ENCODE peak calls at places on chromosome 3, in six cellular contexts. X is heart right ventricle, B is brain microvascular endothelial cell, U is sigmoid colon, Q is fibroblast of lung, A is right atrium auricular region. F is an unnamed sample. For H3K27me3, the result is how much of the 10 kb centered on the place peaks cover.

GRCh38 chr3:123688241-123688747 is 103.4 kb upstream of the HACD2 start:
- DNase-seq in A (no peak), Q (peak), B (peak), X (no peak), U (no peak), F (peak)

GRCh38 chr3:7800006-7800780 is 701.4 kb upstream of the LMCD1 start:
- DNase-seq in Q (peak), U (no peak), B (no peak), A (no peak), X (no peak), F (no peak)

GRCh38 chr3:13501527-13501926 is 21.4 kb downstream of the HDAC11 start:
- DNase-seq in B (no peak), Q (no peak), U (no peak), X (no peak), A (no peak), F (no peak)

GRCh38 chr3:195147649-195148121 is 123.3 kb downstream of the XXYLT1 start:
- DNase-seq in X (peak), Q (peak), U (peak), B (peak), A (no peak), F (no peak)

GRCh38 chr3:151792411-151792810 is 21.5 kb upstream of the AADAC start:
- DNase-seq in B (no peak), U (no peak), X (no peak), A (no peak), Q (no peak), F (no peak)

GRCh38 chr3:169044341-169045113 is 619.0 kb downstream of the MECOM start:
- DNase-seq in X (no peak), B (peak), U (no peak), A (no peak), Q (peak), F (peak)

GRCh38 chr3:184242297-184242685 is 6.5 kb downstream of the ALG3 start:
- DNase-seq in B (no peak), U (peak), Q (no peak), X (no peak), A (no peak), F (no peak)

GRCh38 chr3:13572926-13573623 is 24.1 kb downstream of the FBLN2 start:
- DNase-seq in B (no peak), Q (no peak), U (no peak), X (no peak), A (no peak), F (no peak)

GRCh38 chr3:88362428-88362827 is 212.7 kb downstream of the C3orf38 start:
- DNase-seq in A (no peak), B (no peak), Q (no peak), X (no peak), U (no peak), F (no peak)

GRCh38 chr3:129052675-129053074 is 7.9 kb upstream of the GP9 start:
- DNase-seq in A (peak), Q (no peak), X (peak), B (no peak), U (no peak), F (no peak)

GRCh38 chr3:54575561-54575960 is 352.3 kb downstream of the LRTM1 start:
- DNase-seq in B (no peak), A (no peak), X (no peak), Q (no peak), U (no peak), F (no peak)

GRCh38 chr3:111831840-111832239 is 27.2 kb upstream of the PHLDB2 start:
- DNase-seq in Q (no peak), A (no peak), B (no peak), U (no peak), X (no peak), F (no peak)

GRCh38 chr3:124609402-124609801 is 120.8 kb upstream of the UMPS start:
- DNase-seq in Q (peak), A (no peak), B (no peak), X (no peak), U (no peak), F (no peak)

GRCh38 chr3:54830658-54831057 is 97.2 kb downstream of the LRTM1 start:
- DNase-seq in Q (peak), X (no peak), B (peak), U (no peak), A (no peak), F (no peak)

GRCh38 chr3:164539215-164539614 is 539.1 kb downstream of the SI start:
- DNase-seq in A (no peak), Q (no peak), X (no peak), B (no peak), U (no peak), F (no peak)

GRCh38 chr3:13013994-13014754 is 59.1 kb downstream of the IQSEC1 start:
- DNase-seq in U (peak), A (no peak), Q (no peak), B (no peak), X (no peak), F (no peak)

GRCh38 chr3:120126016-120126415 is 31.8 kb upstream of the GSK3B start:
- DNase-seq in B (no peak), X (no peak), A (no peak), U (no peak), Q (no peak), F (no peak)

GRCh38 chr3:38978729-38979128 is 73.0 kb downstream of the SCN11A start:
- DNase-seq in Q (no peak), X (no peak), A (no peak), B (no peak), U (no peak), F (no peak)

GRCh38 chr3:23519548-23520208 is 286.1 kb upstream of the UBE2E1 start:
- DNase-seq in B (no peak), Q (no peak), A (no peak), U (no peak), X (no peak), F (no peak)

GRCh38 chr3:190017575-190018288 is 103.0 kb downstream of the P3H2 start:
- DNase-seq in B (peak), X (peak), Q (peak), A (no peak), U (no peak), F (peak)

GRCh38 chr3:168040624-168041208 is 55.0 kb downstream of the GOLIM4 start:
- DNase-seq in B (peak), X (no peak), U (no peak), Q (peak), A (no peak), F (peak)

GRCh38 chr3:193872265-193872753 is 263.6 kb upstream of the HES1 start:
- DNase-seq in B (peak), Q (peak), A (no peak), X (no peak), U (no peak), F (peak)

GRCh38 chr3:28673438-28673837 is 324.8 kb upstream of the AZI2 start:
- DNase-seq in U (no peak), B (no peak), A (no peak), Q (no peak), X (no peak), F (no peak)

GRCh38 chr3:80677796-80678195 is 910.0 kb upstream of the ROBO1 start:
- DNase-seq in A (no peak), B (peak), Q (peak), U (no peak), X (no peak), F (no peak)
- H3K4me3 ChIP-seq in A (no peak), B (no peak), Q (no peak), U (no peak), X (no peak), F (no peak)

DNA sequence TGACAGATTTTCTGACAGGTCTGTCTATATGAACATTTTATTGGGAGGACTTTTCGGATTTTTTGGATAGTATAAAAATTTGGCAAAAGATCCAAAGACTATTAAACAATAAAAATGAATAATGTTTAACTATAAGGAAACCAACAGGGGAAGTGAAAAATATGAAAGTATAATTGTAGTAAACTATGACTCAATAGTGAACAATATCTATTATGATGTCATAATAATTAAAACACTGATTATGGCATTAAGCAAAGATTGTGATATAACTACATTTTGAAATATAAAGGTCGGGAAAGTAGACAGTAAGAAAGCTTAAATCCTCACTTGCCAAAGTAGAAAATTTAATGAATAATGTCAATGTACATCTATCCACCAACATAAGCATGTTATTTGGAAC is 44.3 kb upstream of the CNTN6 start:
- DNase-seq in B (no peak), A (no peak), Q (no peak), X (no peak), U (no peak), F (no peak)
- H3K27me3 ChIP-seq in B (under half), A (under half), Q (under half), X (under half), U (under half), F (under half)

DNA sequence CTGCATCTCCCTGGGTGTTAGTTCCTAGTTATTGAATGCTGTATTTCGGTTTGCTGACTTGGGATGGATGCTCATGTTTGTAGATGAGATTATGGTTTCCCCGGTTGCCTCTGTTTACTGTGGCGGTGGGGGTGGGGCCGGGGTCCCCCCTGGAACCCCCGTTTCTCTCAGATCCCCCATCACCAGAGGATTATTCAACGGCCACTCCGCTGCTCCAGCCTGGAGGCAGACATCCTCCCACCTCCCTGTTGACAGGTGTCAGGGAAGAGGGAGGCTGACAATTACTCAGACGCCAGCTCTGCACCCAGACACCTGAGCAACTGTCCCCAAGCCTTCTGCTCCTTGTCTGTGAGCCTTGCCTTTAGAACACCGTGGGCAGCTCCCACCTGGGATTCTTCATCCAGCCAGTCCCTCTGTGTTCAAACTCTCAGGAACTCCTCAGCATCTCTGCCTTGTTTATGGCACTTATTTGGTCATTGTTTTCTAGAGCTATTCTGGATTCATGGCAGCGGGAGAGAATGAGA is 95.9 kb upstream of the PRR20G start:
- DNase-seq in A (no peak), Q (no peak), U (no peak), B (no peak), X (no peak), F (no peak)
- TF ChIP-seq CTCF in A (no peak), Q (no peak), U (no peak), B (no peak), X (no peak), F (no peak)

DNA sequence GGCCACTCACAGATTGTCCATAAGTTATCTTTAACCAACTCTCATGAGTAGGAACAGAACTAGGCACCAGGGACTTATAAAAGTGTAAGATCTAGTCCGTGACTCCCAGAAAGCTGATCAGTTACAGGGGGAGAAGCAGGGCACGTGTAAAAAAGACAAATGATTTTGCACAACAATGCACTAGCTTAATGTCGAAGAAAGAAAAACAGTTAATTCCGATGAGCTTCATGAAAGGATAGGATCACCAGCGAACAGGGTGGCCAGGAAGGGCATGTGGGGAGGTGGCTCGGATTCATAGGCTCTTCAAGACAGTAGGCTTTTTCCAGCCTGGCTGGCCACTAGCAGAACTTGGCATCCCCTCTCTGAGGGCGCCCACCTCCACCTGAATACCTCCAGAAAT is 90.0 kb downstream of the IL5RA start:
- DNase-seq in B (no peak), U (no peak), A (no peak), X (no peak), Q (no peak), F (no peak)
- H3K4me3 ChIP-seq in B (no peak), U (no peak), A (no peak), X (no peak), Q (no peak), F (no peak)

DNA sequence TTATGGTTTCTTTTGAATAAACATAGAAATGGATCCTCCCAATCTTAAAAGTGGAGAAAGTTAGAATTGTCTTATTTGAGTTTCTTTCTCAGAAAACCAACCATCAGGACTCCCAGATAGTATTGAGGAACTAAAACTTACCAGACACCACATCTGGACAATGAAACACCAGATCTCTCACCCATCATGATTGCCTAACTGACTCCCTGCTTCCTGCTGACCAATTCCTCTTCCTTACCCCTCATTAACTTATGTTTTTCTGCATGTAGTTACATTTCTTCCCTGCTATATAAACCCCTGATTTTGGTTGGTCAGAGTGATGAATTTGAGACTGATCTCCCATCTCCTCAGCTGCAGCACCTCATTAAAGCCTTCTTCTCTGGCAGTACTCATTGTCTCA is 242.0 kb upstream of the SETMAR start:
- DNase-seq in Q (no peak), U (no peak), X (no peak), A (no peak), B (no peak), F (no peak)
- H3K27me3 ChIP-seq in Q (under half), U (under half), X (under half), A (under half), B (under half), F (under half)

F was measured in AG04450.